ENCODE peak calls at places on chromosome 20, in six cellular contexts. L, N, A, H, Z and C are unnamed samples.

GRCh38 chr20:38583306-38583705 is 2.3 kb downstream of the ADIG start:
- DNase-seq in A (no peak), N (no peak), L (no peak), H (no peak), Z (no peak), C (no peak)

GRCh38 chr20:61937146-61937962 is 128.3 kb downstream of the TAF4 start:
- DNase-seq in L (no peak), Z (no peak), N (no peak), H (no peak), A (no peak), C (no peak)

GRCh38 chr20:3572151-3572550 is 91.0 kb downstream of the GFRA4 start:
- DNase-seq in Z (no peak), N (no peak), H (no peak), A (peak), L (no peak), C (no peak)

GRCh38 chr20:38806855-38807655 is 1.6 kb downstream of the PPP1R16B start:
- DNase-seq in L (no peak), H (peak), A (no peak), N (no peak), Z (peak), C (no peak)

GRCh38 chr20:24705486-24705885 is 236.1 kb downstream of the SYNDIG1 start:
- DNase-seq in N (no peak), L (no peak), Z (no peak), A (no peak), H (no peak), C (no peak)

GRCh38 chr20:34473262-34473883 is 42.8 kb upstream of the DYNLRB1 start:
- DNase-seq in L (no peak), A (peak), H (no peak), N (no peak), Z (peak), C (peak)

GRCh38 chr20:45254867-45255266 is 503 bp upstream of the SLPI start:
- DNase-seq in N (no peak), Z (no peak), L (no peak), A (peak), H (no peak), C (peak)

GRCh38 chr20:8148501-8148900 is 16.4 kb downstream of the PLCB1 start:
- DNase-seq in L (no peak), N (no peak), H (no peak), A (peak), Z (no peak), C (no peak)

GRCh38 chr20:51732454-51732791 is 35.8 kb downstream of the ATP9A start:
- DNase-seq in N (no peak), A (peak), H (no peak), Z (no peak), L (no peak), C (peak)

GRCh38 chr20:38147166-38147565 is 17.9 kb downstream of the TGM2 start:
- DNase-seq in Z (no peak), L (no peak), A (no peak), N (no peak), H (no peak), C (no peak)

GRCh38 chr20:59008715-59009336 is 1.8 kb upstream of the CTSZ start:
- DNase-seq in L (peak), Z (no peak), A (no peak), N (no peak), H (no peak), C (no peak)

GRCh38 chr20:38299963-38300362 is 4.0 kb upstream of the BPI start:
- DNase-seq in N (no peak), A (no peak), Z (no peak), L (peak), H (no peak), C (no peak)

GRCh38 chr20:36407196-36407733 is 101.1 kb downstream of the DLGAP4 start:
- DNase-seq in H (no peak), N (no peak), L (no peak), Z (no peak), A (peak), C (peak)

GRCh38 chr20:47274449-47275108 is 81.9 kb downstream of the ZMYND8 start:
- DNase-seq in A (peak), H (no peak), N (no peak), L (no peak), Z (no peak), C (peak)

GRCh38 chr20:49792006-49792405 is 20.6 kb upstream of the SLC9A8 start:
- DNase-seq in A (peak), L (no peak), N (no peak), H (no peak), Z (no peak), C (no peak)

GRCh38 chr20:48711044-48711428 is 116.8 kb downstream of the PREX1 start:
- DNase-seq in H (no peak), L (no peak), Z (no peak), A (no peak), N (no peak), C (no peak)

GRCh38 chr20:7610681-7611080 is 329.6 kb downstream of the HAO1 start:
- DNase-seq in Z (no peak), N (no peak), A (no peak), L (no peak), H (no peak), C (no peak)

GRCh38 chr20:62032606-62033368 is 32.9 kb downstream of the TAF4 start:
- DNase-seq in N (no peak), A (no peak), L (no peak), Z (no peak), H (no peak), C (no peak)

GRCh38 chr20:38935967-38936407 is 9.8 kb downstream of the FAM83D start:
- DNase-seq in N (no peak), Z (no peak), A (no peak), L (no peak), H (no peak), C (peak)